ENCODE peak calls at places on chromosomes 3 and 15, in five cellular contexts. G, U, W, Q and I are unnamed samples. For H3K4me1, the result is how much of the 10 kb centered on the place peaks cover.

GRCh38 chr3:168093790-168094189 is 1.9 kb downstream of the GOLIM4 start:
- DNase-seq in G (no peak), U (no peak), W (no peak), Q (no peak), I (no peak)

GRCh38 chr3:30611613-30612421 is 5.4 kb downstream of the TGFBR2 start:
- DNase-seq in G (peak), U (no peak), W (no peak), Q (no peak), I (no peak)

GRCh38 chr15:73906346-73907017 is 19.8 kb upstream of the LOXL1 start:
- DNase-seq in G (peak), U (no peak), W (no peak), Q (no peak), I (no peak)

GRCh38 chr3:45978348-45978747 is 17.3 kb downstream of the FYCO1 start:
- DNase-seq in G (no peak), U (no peak), W (no peak), Q (peak), I (peak)

GRCh38 chr3:172517859-172518466 is 5.3 kb downstream of the TNFSF10 start:
- DNase-seq in G (no peak), U (no peak), W (no peak), Q (no peak), I (no peak)

GRCh38 chr3:68088636-68089035 is 434.2 kb upstream of the SUCLG2 start:
- DNase-seq in G (no peak), U (no peak), W (no peak), Q (no peak), I (no peak)

GRCh38 chr3:102078864-102079808 is 229.8 kb downstream of the NFKBIZ start:
- DNase-seq in G (no peak), U (no peak), W (no peak), Q (peak), I (no peak)

GRCh38 chr15:72784233-72784876 is 797 bp upstream of the ADPGK start:
- DNase-seq in G (peak), U (peak), W (no peak), Q (no peak), I (no peak)

GRCh38 chr3:51977449-51978142 is 2.7 kb downstream of the ABHD14A start:
- DNase-seq in G (no peak), U (no peak), W (no peak), Q (no peak), I (no peak)

GRCh38 chr15:65619636-65620290 is 2.0 kb upstream of the SLC24A1 start:
- DNase-seq in G (no peak), U (no peak), W (no peak), Q (no peak), I (no peak)

GRCh38 chr3:113695818-113696645 is at the start of gene USF3:
- DNase-seq in G (peak), U (peak), W (peak), Q (peak), I (peak)

GRCh38 chr15:41630616-41631218 is 29.5 kb upstream of the MGA start:
- DNase-seq in G (no peak), U (no peak), W (no peak), Q (no peak), I (no peak)

GRCh38 chr3:187016639-187017345 is 86.5 kb downstream of the ST6GAL1 start:
- DNase-seq in G (peak), U (no peak), W (no peak), Q (no peak), I (no peak)
- TF ChIP-seq POLR2A in G (no peak), U (no peak), W (no peak), Q (no peak), I (no peak)

GRCh38 chr15:98875309-98875708 is 132.3 kb downstream of the PGPEP1L start:
- DNase-seq in G (peak), U (no peak), W (no peak), Q (no peak), I (no peak)

GRCh38 chr15:98874773-98875172 is 132.8 kb downstream of the PGPEP1L start:
- DNase-seq in G (no peak), U (no peak), W (no peak), Q (no peak), I (no peak)

GRCh38 chr15:98878862-98879261 is 128.7 kb downstream of the PGPEP1L start:
- DNase-seq in G (no peak), U (no peak), W (no peak), Q (no peak), I (no peak)

GRCh38 chr15:98876461-98877369 is 130.9 kb downstream of the PGPEP1L start:
- DNase-seq in G (peak), U (no peak), W (no peak), Q (no peak), I (no peak)

DNA sequence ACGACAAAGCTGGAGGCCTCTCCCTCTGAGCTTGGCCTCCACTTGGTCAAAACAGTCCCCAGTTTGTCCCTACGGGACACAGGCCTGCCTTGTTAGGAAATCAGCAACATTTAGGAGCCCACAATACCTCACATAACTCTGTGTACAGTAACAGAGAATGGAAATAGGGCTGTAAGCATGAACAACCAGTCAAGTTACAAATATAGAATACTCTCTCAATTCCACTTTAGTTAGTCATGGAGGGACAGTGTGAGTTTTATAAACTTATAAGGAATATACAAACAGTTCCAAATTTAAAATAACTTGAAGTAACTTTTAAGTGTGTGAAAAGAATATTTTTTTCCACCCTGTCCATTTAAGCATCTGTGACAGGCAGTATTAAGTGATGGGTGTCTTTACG is 129.4 kb downstream of the PGPEP1L start:
- DNase-seq in G (peak), U (no peak), W (no peak), Q (no peak), I (no peak)
- H3K4me1 ChIP-seq in G (under half), U (under half), W (under half), Q (half or more), I (under half)

GRCh38 chr3:16286672-16287604 is 21.9 kb downstream of the OXNAD1 start:
- DNase-seq in G (no peak), U (no peak), W (no peak), Q (no peak), I (no peak)

GRCh38 chr3:16288664-16289063 is 23.7 kb downstream of the OXNAD1 start:
- DNase-seq in G (no peak), U (no peak), W (no peak), Q (no peak), I (no peak)

GRCh38 chr3:16289144-16289889 is 24.3 kb downstream of the OXNAD1 start:
- DNase-seq in G (peak), U (no peak), W (no peak), Q (no peak), I (no peak)

GRCh38 chr3:16290827-16291196 is 25.8 kb downstream of the OXNAD1 start:
- DNase-seq in G (no peak), U (no peak), W (no peak), Q (no peak), I (no peak)

DNA sequence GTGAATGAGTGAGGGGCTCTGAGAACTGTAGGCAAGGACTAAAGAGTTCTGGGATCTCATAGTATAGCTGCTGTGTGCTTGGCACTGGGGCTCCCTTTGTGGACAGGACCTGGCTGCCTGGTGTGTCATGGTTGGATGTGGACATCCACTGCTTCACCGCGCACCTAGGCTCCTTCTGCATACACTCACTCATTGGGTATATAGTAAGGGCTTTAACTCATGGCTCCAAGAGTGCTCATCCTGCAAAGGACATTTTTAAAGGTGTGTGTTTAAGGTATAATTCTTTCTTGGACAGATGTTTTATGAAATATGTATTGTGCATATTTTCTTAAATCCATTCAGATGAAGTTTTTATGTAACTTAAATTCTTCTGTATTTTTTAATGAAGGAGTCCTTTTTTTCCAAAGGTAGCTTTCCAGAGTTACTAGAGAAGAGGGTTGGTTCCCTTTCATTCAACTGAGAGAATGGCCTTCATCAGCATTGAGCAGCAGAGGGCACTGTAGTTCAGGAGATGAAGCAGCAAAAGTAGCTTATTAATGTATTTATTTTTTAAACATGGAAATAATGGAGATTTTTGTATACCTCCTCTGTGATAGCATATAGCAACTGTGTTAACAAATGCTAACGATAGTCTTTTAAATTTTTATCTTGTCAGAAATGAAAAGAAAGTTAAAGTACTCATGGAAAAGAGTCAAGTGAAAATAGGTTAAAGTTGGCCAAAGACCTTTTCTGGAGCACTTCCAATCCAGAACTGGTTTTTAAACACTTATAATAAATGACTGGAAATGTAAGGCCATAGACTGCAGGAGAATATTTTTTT is 25.2 kb downstream of the OXNAD1 start:
- DNase-seq in G (peak), U (peak), W (no peak), Q (peak), I (no peak)
- TF ChIP-seq CTCF in G (peak), U (peak), W (peak), Q (no peak), I (peak)

DNA sequence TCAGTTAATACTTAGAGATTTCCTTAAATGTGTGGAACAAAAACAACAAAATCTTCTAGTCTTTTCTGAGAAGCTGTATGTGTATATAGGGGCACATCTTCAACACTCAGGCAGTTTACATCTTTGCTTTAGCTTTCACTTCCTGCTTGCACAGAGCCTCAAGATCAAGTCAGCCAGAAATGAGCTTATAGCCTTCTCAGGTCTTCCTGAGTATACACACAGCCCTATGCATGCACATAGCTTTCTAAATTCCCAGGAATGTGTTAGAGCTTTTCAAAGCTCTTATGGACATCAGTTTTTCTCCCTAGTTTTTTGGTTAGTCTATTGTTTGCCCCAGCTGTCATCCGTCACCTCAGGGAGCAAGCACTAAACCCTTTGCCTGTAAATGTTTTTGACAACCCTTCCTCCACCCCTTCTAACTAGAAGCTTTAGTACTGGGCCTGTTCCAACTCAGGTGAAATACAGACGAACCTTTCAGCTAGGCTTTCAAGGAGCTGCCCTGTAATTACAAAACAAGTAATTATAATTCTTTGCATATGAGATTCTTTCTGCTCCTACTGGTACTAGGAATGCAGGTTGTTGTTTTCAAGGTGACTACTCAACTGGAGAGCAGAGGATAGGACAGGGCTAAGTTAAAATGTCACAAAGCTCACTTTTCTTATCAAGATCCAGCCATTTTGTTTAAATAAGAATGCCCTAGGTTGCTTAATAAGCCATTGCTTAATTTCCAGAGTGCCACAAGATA is 22.6 kb upstream of the MTMR10 start:
- DNase-seq in G (no peak), U (no peak), W (no peak), Q (no peak), I (no peak)
- TF ChIP-seq POLR2A in G (no peak), U (no peak), W (no peak), Q (no peak), I (no peak)

DNA sequence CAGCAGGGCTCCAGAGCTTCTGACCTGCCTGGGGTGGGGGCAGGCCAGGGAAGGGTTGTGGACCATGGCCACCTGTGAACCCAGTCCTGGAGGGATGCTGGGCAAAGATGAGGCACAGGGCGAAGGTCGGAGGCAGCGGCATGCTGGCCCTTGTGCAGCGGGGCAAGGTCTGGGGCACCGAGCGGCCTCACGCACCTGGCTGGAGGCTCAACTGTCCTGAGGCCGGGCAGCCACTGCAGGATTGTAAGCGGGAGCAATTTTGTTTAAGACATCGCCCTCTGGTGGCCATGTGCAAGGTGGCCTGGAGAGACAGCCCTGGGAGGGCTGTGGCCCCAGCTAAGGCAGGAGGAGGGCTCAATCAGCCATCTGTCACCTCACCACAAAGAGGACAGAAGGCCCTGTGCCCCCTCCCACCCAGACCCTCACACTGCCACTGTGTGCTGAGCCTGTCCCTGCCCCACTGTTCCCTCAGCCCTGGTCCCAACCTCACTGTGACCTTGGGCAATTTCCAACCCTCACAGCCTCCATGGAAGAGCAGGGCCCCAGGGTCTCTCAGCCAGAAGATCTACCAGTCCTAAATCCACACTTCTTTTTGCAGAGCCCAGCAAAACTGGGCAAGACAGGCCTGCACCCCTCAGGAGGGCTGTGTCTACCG is 46.3 kb downstream of the TPRA1 start:
- DNase-seq in G (peak), U (peak), W (peak), Q (peak), I (peak)
- H3K4me1 ChIP-seq in G (under half), U (under half), W (under half), Q (half or more), I (under half)